ENCODE peak calls at places on chromosomes 1 and 21, in nine cellular contexts. B, V, I, D, R, Z, L, F and J are unnamed samples.

GRCh38 chr1:173048629-173049326 is 2.0 kb downstream of the TNFSF18 start:
- DNase-seq in L (no peak), F (no peak), B (no peak), D (no peak), Z (no peak), V (no peak), R (no peak), I (no peak), J (no peak)

GRCh38 chr1:44911042-44911441 is 68.0 kb upstream of the PTCH2 start:
- DNase-seq in L (no peak), Z (no peak), R (no peak), B (no peak), V (no peak), D (no peak), I (no peak), F (no peak), J (no peak)

GRCh38 chr1:117842408-117843170 is 86.8 kb downstream of the GDAP2 start:
- DNase-seq in I (no peak), L (peak; percentile 33), D (peak; percentile 83), F (no peak), R (peak; percentile 73), B (no peak), V (no peak), Z (no peak), J (no peak)

GRCh38 chr1:162056043-162056442 is 13.4 kb upstream of the NOS1AP start:
- DNase-seq in V (peak; percentile 73), Z (peak; percentile 83), I (peak; percentile 75), L (peak; percentile 70), B (peak; percentile 30), F (peak; percentile 61), D (peak; percentile 85), R (peak; percentile 94), J (peak; percentile 65)

GRCh38 chr1:41498391-41498790 is 13.9 kb upstream of the EDN2 start:
- DNase-seq in Z (no peak), L (no peak), I (no peak), B (no peak), R (no peak), D (no peak), V (no peak), F (no peak), J (no peak)

GRCh38 chr1:179031284-179031683 is 5.6 kb downstream of the FAM20B start:
- DNase-seq in Z (no peak), B (no peak), F (no peak), D (no peak), I (no peak), R (no peak), V (no peak), L (no peak), J (no peak)

GRCh38 chr1:199551967-199552565 is 475.4 kb upstream of the NR5A2 start:
- DNase-seq in Z (peak; percentile 77), F (no peak), D (peak; percentile 59), B (no peak), V (no peak), L (peak; percentile 41), R (peak; percentile 79), I (peak; percentile 76), J (no peak)

GRCh38 chr1:29282924-29283803 is 46.8 kb downstream of the PTPRU start:
- DNase-seq in L (peak; percentile 97), V (no peak), F (no peak), D (peak; percentile 100), R (peak; percentile 99), Z (peak; percentile 96), B (peak; percentile 52), I (peak; percentile 39), J (peak; percentile 52)

GRCh38 chr21:25717491-25718139 is 17.1 kb downstream of the ATP5PF start:
- DNase-seq in I (no peak), V (no peak), F (no peak), Z (no peak), R (peak; percentile 39), B (no peak), L (peak; percentile 77), D (no peak), J (no peak)

GRCh38 chr1:240998024-240998423 is 359.0 kb downstream of the RGS7 start:
- DNase-seq in D (no peak), R (no peak), Z (no peak), V (no peak), L (no peak), F (no peak), B (no peak), I (no peak), J (no peak)

GRCh38 chr1:111422546-111423391 is 4.8 kb downstream of the OVGP1 start:
- DNase-seq in I (peak; percentile 52), V (no peak), F (peak; percentile 67), L (no peak), R (no peak), B (no peak), D (no peak), Z (no peak), J (peak; percentile 59)

DNA sequence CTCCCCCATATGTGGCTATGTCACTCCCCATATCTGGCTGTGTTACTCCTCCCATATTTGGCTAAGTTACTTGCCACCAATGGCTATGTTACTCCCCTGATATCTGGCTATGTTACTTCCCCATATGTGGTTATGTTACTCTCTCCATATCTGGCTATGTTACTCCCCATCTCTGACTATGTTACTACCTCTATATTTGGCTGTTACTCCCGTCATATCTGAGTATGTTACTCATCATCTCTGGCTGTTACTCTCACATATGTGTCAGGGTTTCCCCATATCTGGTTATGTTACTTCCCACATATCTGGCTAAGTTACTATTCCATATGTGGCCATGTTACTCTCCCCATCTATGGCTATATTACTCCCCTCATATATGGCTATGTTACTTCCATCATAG is 50.3 kb upstream of the MAP10 start:
- DNase-seq in I (no peak), F (no peak), L (no peak), V (no peak), R (no peak), B (no peak), Z (no peak), D (no peak), J (no peak)
- H3K36me3 ChIP-seq in I (no peaks in the 10 kb centered on the region), F (no peaks in the 10 kb centered on the region), L (no peaks in the 10 kb centered on the region), V (no peaks in the 10 kb centered on the region), R (peaks cover 3% of the 10 kb centered on the region), B (no peaks in the 10 kb centered on the region), Z (no peaks in the 10 kb centered on the region), D (no peaks in the 10 kb centered on the region), J (no peaks in the 10 kb centered on the region)

DNA sequence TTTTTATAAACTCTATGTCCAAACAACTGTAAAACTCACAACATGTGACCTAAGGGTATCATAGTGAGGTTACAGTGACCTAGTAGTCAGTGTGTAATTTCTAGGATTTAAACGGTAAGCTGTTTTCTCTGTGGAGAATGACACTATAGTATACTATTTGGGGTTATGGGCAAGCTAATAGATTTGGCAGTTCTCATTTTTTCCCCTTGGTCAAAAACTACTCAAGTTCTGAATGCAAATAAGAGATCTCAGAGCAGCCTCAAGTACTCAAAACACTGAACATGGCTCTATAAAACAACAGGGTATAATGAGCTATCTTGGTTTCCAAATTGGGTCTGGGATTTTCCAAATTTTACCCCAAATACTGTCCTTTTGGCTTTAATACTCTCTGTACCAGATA is 88.5 kb upstream of the HMCN1 start:
- DNase-seq in B (no peak), Z (no peak), D (no peak), L (no peak), V (no peak), R (no peak), F (no peak), I (no peak), J (no peak)
- H3K27ac ChIP-seq in B (peak overlapping the region; percentile 33), Z (peak overlapping the region; percentile 97), D (peak overlapping the region; percentile 52), L (no peak overlapping the region), V (no peak overlapping the region), R (peak overlapping the region; percentile 94), F (peak overlapping the region; percentile 48), I (peak overlapping the region; percentile 97), J (peak overlapping the region; percentile 45)

GRCh38 chr1:67882196-67882958 is 49.1 kb upstream of the GNG12 start:
- DNase-seq in F (no peak), I (no peak), V (no peak), R (no peak), B (no peak), D (no peak), L (no peak), Z (no peak), J (no peak)

GRCh38 chr1:67880056-67880601 is 46.9 kb upstream of the GNG12 start:
- DNase-seq in B (no peak), R (no peak), V (no peak), F (no peak), I (peak; percentile 67), Z (no peak), L (no peak), D (no peak), J (no peak)

GRCh38 chr1:67879485-67879884 is 46.2 kb upstream of the GNG12 start:
- DNase-seq in B (no peak), Z (no peak), V (no peak), F (no peak), L (no peak), R (no peak), D (no peak), I (no peak), J (no peak)

GRCh38 chr1:67888208-67888607 is 54.9 kb upstream of the GNG12 start:
- DNase-seq in V (no peak), F (no peak), I (peak; percentile 33), B (no peak), D (no peak), R (no peak), L (no peak), Z (no peak), J (no peak)

DNA sequence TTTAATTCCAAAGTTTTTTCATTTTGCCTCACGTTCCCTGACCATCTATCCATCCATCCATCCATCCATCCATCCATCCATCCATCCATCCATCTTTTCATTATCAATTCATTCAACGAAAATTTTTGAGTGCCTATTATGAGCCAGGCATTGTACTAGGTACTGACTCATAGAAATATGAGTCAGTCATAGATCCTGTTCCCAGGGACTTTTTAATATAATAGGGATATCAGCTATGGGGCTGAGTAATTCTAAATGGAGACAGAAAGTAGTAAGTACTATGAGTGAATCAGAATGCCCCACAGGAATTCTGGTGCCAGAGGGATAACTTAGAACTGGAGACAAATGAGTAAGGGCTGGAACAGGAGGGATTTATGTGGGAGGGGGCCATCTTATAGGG is 49.8 kb upstream of the GNG12 start:
- DNase-seq in B (no peak), R (no peak), D (no peak), Z (no peak), F (no peak), V (no peak), L (no peak), I (no peak), J (no peak)
- H3K36me3 ChIP-seq in B (no peaks in the 10 kb centered on the region), R (no peaks in the 10 kb centered on the region), D (no peaks in the 10 kb centered on the region), Z (no peaks in the 10 kb centered on the region), F (no peaks in the 10 kb centered on the region), V (no peaks in the 10 kb centered on the region), L (no peaks in the 10 kb centered on the region), I (no peaks in the 10 kb centered on the region), J (no peaks in the 10 kb centered on the region)

GRCh38 chr1:26472330-26472900 is at the start of gene HMGN2:
- DNase-seq in F (peak; percentile 93), L (peak; percentile 97), D (peak; percentile 96), B (peak; percentile 87), I (peak; percentile 74), V (peak; percentile 95), Z (peak; percentile 94), R (peak; percentile 96), J (peak; percentile 96)

GRCh38 chr1:26469558-26469957 is 2.7 kb upstream of the HMGN2 start:
- DNase-seq in V (no peak), D (no peak), R (no peak), Z (peak; percentile 81), I (no peak), B (no peak), F (no peak), L (no peak), J (no peak)

GRCh38 chr1:26472901-26473845 is 933 bp downstream of the HMGN2 start:
- DNase-seq in I (peak; percentile 99), V (peak; percentile 99), D (peak; percentile 95), R (peak; percentile 95), F (peak; percentile 97), L (peak; percentile 98), B (peak; percentile 98), Z (peak; percentile 97), J (peak; percentile 96)

GRCh38 chr1:26471498-26472329 is 526 bp upstream of the HMGN2 start:
- DNase-seq in Z (peak; percentile 90), R (peak; percentile 83), F (peak; percentile 70), L (peak; percentile 83), B (peak; percentile 65), D (peak; percentile 95), V (peak; percentile 88), I (peak; percentile 78), J (peak; percentile 74)

GRCh38 chr1:26471201-26471497 is 1.1 kb upstream of the HMGN2 start:
- DNase-seq in D (no peak), V (no peak), B (no peak), L (peak; percentile 26), Z (no peak), R (no peak), I (peak; percentile 14), F (no peak), J (no peak)
- H3K27ac ChIP-seq in D (no peak overlapping the region), V (no peak overlapping the region), B (no peak overlapping the region), L (no peak overlapping the region), Z (no peak overlapping the region), R (no peak overlapping the region), I (no peak overlapping the region), F (no peak overlapping the region), J (peak overlapping the region; percentile 5)